ENCODE peak calls at places on chromosomes 5 and 9, in four cellular contexts. P is HL-60, M is stomach, R is HepG2. D is an unnamed sample.

GRCh38 chr9:4305586-4305985 is 5.7 kb upstream of the GLIS3 start:
- DNase-seq in M (no peak), P (no peak), R (no peak), D (no peak)

GRCh38 chr9:88258012-88258411 is 119.7 kb upstream of the SPATA31C2 start:
- DNase-seq in R (no peak), P (no peak), M (no peak), D (no peak)

GRCh38 chr5:157271740-157272271 is 5.9 kb downstream of the CYFIP2 start:
- DNase-seq in R (no peak), P (peak), M (peak), D (no peak)

GRCh38 chr5:9440517-9440916 is 105.4 kb downstream of the SEMA5A start:
- DNase-seq in P (no peak), R (no peak), M (no peak), D (no peak)

GRCh38 chr9:128419061-128419925 is 1.4 kb upstream of the CERCAM start:
- DNase-seq in P (no peak), R (no peak), M (no peak), D (no peak)

GRCh38 chr5:67897431-67897830 is 318.1 kb upstream of the PIK3R1 start:
- DNase-seq in R (no peak), M (no peak), P (no peak), D (no peak)

GRCh38 chr5:77168884-77169254 is 41.6 kb upstream of the PDE8B start:
- DNase-seq in M (peak), R (no peak), P (no peak), D (peak)

GRCh38 chr5:171418982-171419662 is at the start of gene FGF18:
- DNase-seq in P (peak), R (peak), M (peak), D (no peak)

GRCh38 chr9:136864996-136865767 is 926 bp downstream of the EDF1 start:
- DNase-seq in R (no peak), M (no peak), P (no peak), D (no peak)

GRCh38 chr9:126687868-126688503 is 74.3 kb downstream of the LMX1B start:
- DNase-seq in P (no peak), M (no peak), R (no peak), D (no peak)

GRCh38 chr5:134103397-134103796 is 11.1 kb upstream of the TCF7 start:
- DNase-seq in R (no peak), M (no peak), P (no peak), D (no peak)

GRCh38 chr9:93081931-93082330 is 14.1 kb upstream of the CARD19 start:
- DNase-seq in P (no peak), M (no peak), R (no peak), D (no peak)

GRCh38 chr9:88198346-88198807 is 60.1 kb upstream of the SPATA31C2 start:
- DNase-seq in R (no peak), M (no peak), P (peak), D (no peak)

GRCh38 chr9:109859447-109859846 is 79.4 kb downstream of the PALM2AKAP2 start:
- DNase-seq in R (no peak), M (no peak), P (no peak), D (no peak)

GRCh38 chr5:75368391-75368790 is 31.4 kb downstream of the HMGCR start:
- DNase-seq in R (no peak), M (no peak), P (no peak), D (no peak)

GRCh38 chr5:177183766-177184165 is 50.2 kb downstream of the NSD1 start:
- DNase-seq in P (no peak), R (no peak), M (no peak), D (no peak)

GRCh38 chr5:71621268-71621667 is 34.1 kb downstream of the MCCC2 start:
- DNase-seq in P (no peak), M (no peak), R (no peak), D (no peak)

GRCh38 chr9:36128331-36128730 is 8.2 kb upstream of the GLIPR2 start:
- DNase-seq in P (peak), R (no peak), M (no peak), D (no peak)

GRCh38 chr5:174724484-174725260 is at the start of gene MSX2:
- DNase-seq in P (no peak), R (no peak), M (peak), D (peak)

GRCh38 chr5:26625099-26625498 is 413.3 kb downstream of the CDH9 start:
- DNase-seq in M (no peak), R (no peak), P (no peak), D (no peak)

GRCh38 chr5:61623401-61624069 is 291.5 kb downstream of the ZSWIM6 start:
- DNase-seq in M (no peak), P (no peak), R (peak), D (no peak)

GRCh38 chr9:19162956-19163355 is 35.7 kb upstream of the PLIN2 start:
- DNase-seq in R (no peak), P (no peak), M (no peak), D (no peak)

GRCh38 chr5:137754961-137755762 is 999 bp upstream of the HNRNPA0 start:
- DNase-seq in M (no peak), R (no peak), P (no peak), D (no peak)

GRCh38 chr9:115810166-115810565 is 343.4 kb upstream of the PAPPA start:
- DNase-seq in P (no peak), M (no peak), R (no peak), D (no peak)

GRCh38 chr9:16679327-16679821 is 191.1 kb downstream of the BNC2 start:
- DNase-seq in M (no peak), P (no peak), R (no peak), D (no peak)

GRCh38 chr9:16689352-16689938 is 181.0 kb downstream of the BNC2 start:
- DNase-seq in M (peak), P (no peak), R (no peak), D (no peak)

GRCh38 chr9:21031091-21031817 is at the start of gene HACD4:
- DNase-seq in R (no peak), M (peak), P (peak), D (no peak)

GRCh38 chr9:87570000-87570834 is 72.5 kb downstream of the DAPK1 start:
- DNase-seq in P (no peak), M (no peak), R (peak), D (no peak)

GRCh38 chr5:150675044-150675443 is 14.0 kb downstream of the MYOZ3 start:
- DNase-seq in M (no peak), P (peak), R (no peak), D (no peak)

GRCh38 chr5:88729476-88730182 is 153.4 kb downstream of the MEF2C start:
- DNase-seq in R (peak), M (peak), P (peak), D (no peak)

GRCh38 chr9:136363606-136364368 is at the start of gene DNLZ:
- DNase-seq in R (peak), P (peak), M (peak), D (peak)

GRCh38 chr9:21933865-21934264 is 60.3 kb downstream of the CDKN2A start:
- DNase-seq in M (no peak), P (no peak), R (no peak), D (no peak)

GRCh38 chr5:160419458-160420330 is 813 bp upstream of the SLU7 start:
- DNase-seq in R (no peak), M (no peak), P (no peak), D (no peak)

GRCh38 chr5:175739973-175740372 is 82.1 kb downstream of the HRH2 start:
- DNase-seq in R (no peak), P (no peak), M (no peak), D (peak)

GRCh38 chr9:79583957-79584654 is 12.3 kb downstream of the TLE4 start:
- DNase-seq in R (no peak), P (peak), M (no peak), D (no peak)

GRCh38 chr5:59584858-59585846 is 308.4 kb downstream of the PDE4D start:
- DNase-seq in M (no peak), R (no peak), P (no peak), D (no peak)

GRCh38 chr9:121196389-121196788 is 5.3 kb downstream of the RAB14 start:
- DNase-seq in R (no peak), M (no peak), P (no peak), D (no peak)
- H3K27ac ChIP-seq in R (peak), M (no peak), P (no peak), D (no peak)

GRCh38 chr5:133050500-133050899 is 1.3 kb upstream of the HSPA4 start:
- DNase-seq in P (no peak), M (no peak), R (no peak), D (no peak)

GRCh38 chr5:133048993-133049725 is 2.7 kb upstream of the HSPA4 start:
- DNase-seq in M (no peak), P (no peak), R (no peak), D (no peak)

GRCh38 chr5:133051547-133052316 is at the start of gene HSPA4:
- DNase-seq in R (peak), M (peak), P (peak), D (peak)

GRCh38 chr5:133051117-133051546 is 681 bp upstream of the HSPA4 start:
- DNase-seq in R (no peak), P (no peak), M (no peak), D (no peak)

GRCh38 chr5:133049726-133050048 is 2.1 kb upstream of the HSPA4 start:
- DNase-seq in P (no peak), M (no peak), R (peak), D (no peak)
- H3K4me3 ChIP-seq in P (no peak), M (no peak), R (no peak), D (no peak)

GRCh38 chr5:172903790-172904189 is 55.4 kb upstream of the RPL26L1 start:
- DNase-seq in R (no peak), M (peak), P (no peak), D (peak)

GRCh38 chr5:172905771-172906170 is 53.5 kb upstream of the RPL26L1 start:
- DNase-seq in M (no peak), R (no peak), P (no peak), D (no peak)

GRCh38 chr5:172904312-172904642 is 54.9 kb upstream of the RPL26L1 start:
- DNase-seq in M (no peak), P (no peak), R (no peak), D (no peak)

GRCh38 chr5:172905346-172905756 is 53.9 kb upstream of the RPL26L1 start:
- DNase-seq in P (no peak), M (no peak), R (no peak), D (no peak)

DNA sequence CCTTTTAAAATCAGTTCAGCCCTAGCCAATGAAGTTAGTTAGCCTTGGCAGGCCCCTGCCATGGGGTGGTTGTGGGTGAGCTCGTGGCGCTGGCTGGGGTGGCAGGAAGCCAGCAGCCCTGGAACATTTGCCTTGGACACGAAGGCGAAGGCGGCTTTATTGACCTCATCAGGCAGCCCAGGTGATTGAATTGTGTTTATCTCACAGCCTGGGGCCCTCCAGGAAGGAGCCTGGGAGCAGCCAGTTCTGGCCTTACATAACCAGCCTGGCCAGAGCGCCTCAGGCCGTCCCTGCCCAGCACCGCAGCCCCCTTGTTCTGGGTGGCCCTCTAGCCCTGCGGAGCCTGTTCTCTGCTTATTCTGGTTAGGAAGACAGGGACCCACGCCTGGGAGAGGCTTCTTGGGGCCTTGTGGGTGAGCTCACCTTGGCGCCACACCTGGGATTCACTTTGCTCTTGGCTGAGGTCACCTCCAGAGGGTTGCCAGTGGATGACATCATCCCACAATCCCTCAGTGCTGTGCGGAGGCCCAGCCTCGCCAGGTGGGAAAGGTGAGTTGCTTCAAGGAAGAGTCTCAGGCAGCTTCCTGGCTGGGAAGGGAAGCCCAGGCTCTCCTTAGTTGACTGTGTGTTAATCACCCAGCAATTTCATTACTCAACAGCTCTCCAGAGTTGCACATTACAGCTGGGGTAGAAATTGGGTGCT is 54.4 kb upstream of the RPL26L1 start:
- DNase-seq in M (peak), P (peak), R (peak), D (peak)
- TF ChIP-seq POLR2AphosphoS5 in M (peak), P (no peak), R (no peak), D (peak)

DNA sequence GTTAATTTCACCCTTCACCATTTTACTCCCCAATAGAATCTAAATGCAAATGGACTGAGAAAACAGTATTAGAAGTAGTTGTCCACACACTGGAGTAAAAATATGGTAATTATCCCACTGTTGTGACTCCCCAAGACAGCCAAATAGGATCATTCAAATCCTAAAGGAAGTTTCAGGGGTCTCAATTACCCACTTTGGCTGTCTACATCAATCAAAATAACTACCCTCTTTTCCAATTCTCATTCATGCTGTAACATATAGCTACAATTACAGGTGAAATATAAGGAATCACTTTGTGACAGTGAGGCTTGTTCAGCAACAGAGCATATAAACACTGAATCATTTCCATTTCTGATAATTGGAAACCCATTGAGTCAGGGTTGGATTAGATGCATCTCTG is 220.1 kb downstream of the TMEM232 start:
- DNase-seq in M (no peak), P (no peak), R (no peak), D (no peak)
- H3K27ac ChIP-seq in M (no peak), P (no peak), R (no peak), D (no peak)

GRCh38 chr5:135991381-135991907 is 36.7 kb upstream of the LECT2 start:
- DNase-seq in M (no peak), R (no peak), P (no peak), D (no peak)
- H3K4me3 ChIP-seq in M (no peak), R (no peak), P (no peak), D (no peak)

DNA sequence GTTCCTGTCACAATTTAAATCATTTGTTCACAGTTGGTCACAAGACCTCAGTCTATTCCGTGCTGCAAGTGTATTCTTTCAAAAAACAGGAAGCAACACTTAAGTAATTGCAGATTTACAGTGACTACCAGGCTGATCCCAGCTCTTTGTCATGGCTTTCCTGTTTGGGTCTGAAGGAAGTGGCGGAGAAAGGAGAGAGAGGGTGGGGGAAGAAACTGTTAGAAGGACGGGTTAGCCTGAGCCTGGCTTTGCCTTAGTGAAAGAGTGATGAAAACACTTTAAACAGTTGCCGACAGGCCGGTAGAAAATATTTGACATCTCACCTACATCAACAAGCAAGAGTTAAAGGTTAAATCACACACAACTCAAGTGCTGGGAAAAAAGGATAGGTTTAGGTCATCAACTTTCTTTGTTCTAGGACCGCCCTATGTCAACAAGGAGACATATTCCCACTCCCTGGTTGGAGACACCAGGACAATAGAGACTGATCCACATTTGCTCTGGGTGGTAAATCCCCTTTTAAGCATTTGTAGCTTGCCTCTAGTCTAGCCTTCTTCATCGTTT is 102.2 kb upstream of the DAB2 start:
- DNase-seq in P (peak), R (peak), M (no peak), D (no peak)
- TF ChIP-seq POLR2AphosphoS5 in P (no peak), R (no peak), M (no peak), D (no peak)

D was measured in breast epithelium.